ENCODE peak calls at places on chromosomes 1 and 21, in four cellular contexts. D, O, G and V are unnamed samples.
A peak's percentile ranks its signal among the peaks of the same experiment; 100 is the strongest.

GRCh38 chr1:63987014-63987630 is 213.3 kb downstream of the ROR1 start:
- DNase-seq in O (no peak), G (no peak), D (no peak), V (no peak)

GRCh38 chr1:74180490-74180889 is 17.5 kb downstream of the LRRIQ3 start:
- DNase-seq in D (no peak), G (no peak), O (no peak), V (no peak)

GRCh38 chr1:53295746-53296722 is 31.8 kb downstream of the LRP8 start:
- DNase-seq in O (no peak), D (no peak), G (no peak), V (no peak)

GRCh38 chr1:205915354-205915990 is 27.8 kb downstream of the SLC26A9 start:
- DNase-seq in G (no peak), O (no peak), D (no peak), V (no peak)

GRCh38 chr1:201773764-201774163 is 55.2 kb upstream of the IPO9 start:
- DNase-seq in O (no peak), D (no peak), G (no peak), V (no peak)

GRCh38 chr1:77511440-77511840 is 171.0 kb downstream of the ZZZ3 start:
- DNase-seq in O (no peak), G (no peak), D (peak; percentile 94), V (no peak)

GRCh38 chr1:33455537-33456301 is 16.7 kb upstream of the ZSCAN20 start:
- DNase-seq in D (peak; percentile 70), G (peak; percentile 47), O (peak; percentile 17), V (peak; percentile 20)

GRCh38 chr1:94599090-94599813 is 57.7 kb upstream of the F3 start:
- DNase-seq in G (no peak), O (no peak), D (no peak), V (no peak)

GRCh38 chr21:45126085-45126687 is 51.8 kb downstream of the ADARB1 start:
- DNase-seq in O (no peak), D (no peak), G (no peak), V (no peak)

GRCh38 chr1:202578001-202578500 is 132.2 kb downstream of the SYT2 start:
- DNase-seq in G (no peak), D (no peak), O (no peak), V (no peak)

GRCh38 chr1:55337801-55338447 is 122.8 kb upstream of the USP24 start:
- DNase-seq in G (peak; percentile 44), O (no peak), D (peak; percentile 15), V (no peak)

GRCh38 chr1:154524881-154525280 is 22.7 kb upstream of the SHE start:
- DNase-seq in O (no peak), D (no peak), G (no peak), V (no peak)

GRCh38 chr1:160716013-160716412 is 4.4 kb upstream of the CD48 start:
- DNase-seq in O (no peak), D (no peak), G (no peak), V (no peak)

GRCh38 chr1:150550222-150551048 is 1.2 kb downstream of the ADAMTSL4 start:
- DNase-seq in G (no peak), O (no peak), D (no peak), V (no peak)

GRCh38 chr1:156692958-156693857 is 12.2 kb downstream of the CRABP2 start:
- DNase-seq in D (no peak), O (no peak), G (no peak), V (no peak)

GRCh38 chr1:171715813-171716251 is 26.0 kb downstream of the VAMP4 start:
- DNase-seq in O (no peak), D (no peak), G (no peak), V (no peak)

GRCh38 chr1:4728319-4729107 is 74.1 kb downstream of the AJAP1 start:
- DNase-seq in D (no peak), O (no peak), G (no peak), V (no peak)

GRCh38 chr1:153789478-153790148 is 14.4 kb downstream of the SLC27A3 start:
- DNase-seq in G (no peak), O (no peak), D (no peak), V (no peak)

GRCh38 chr1:61287734-61288133 is 205.4 kb downstream of the NFIA start:
- DNase-seq in G (no peak), D (peak; percentile 28), O (no peak), V (no peak)

GRCh38 chr1:199665371-199665770 is 362.1 kb upstream of the NR5A2 start:
- DNase-seq in G (no peak), D (no peak), O (no peak), V (no peak)

GRCh38 chr1:51948491-51948915 is 42.0 kb downstream of the RAB3B start:
- DNase-seq in G (no peak), D (no peak), O (no peak), V (no peak)

GRCh38 chr1:6096243-6097116 is 50.8 kb downstream of the KCNAB2 start:
- DNase-seq in G (no peak), D (no peak), O (no peak), V (no peak)

GRCh38 chr1:92842082-92843045 is 10.5 kb downstream of the RPL5 start:
- DNase-seq in G (no peak), D (no peak), O (no peak), V (no peak)

GRCh38 chr1:41353744-41354143 is 7.5 kb upstream of the FOXO6 start:
- DNase-seq in G (no peak), O (no peak), D (no peak), V (no peak)

GRCh38 chr1:160282807-160283206 is 2.1 kb downstream of the PEX19 start:
- DNase-seq in O (no peak), D (no peak), G (no peak), V (no peak)

GRCh38 chr21:29232601-29233541 is 65.9 kb upstream of the BACH1 start:
- DNase-seq in O (no peak), G (no peak), D (peak; percentile 59), V (no peak)

GRCh38 chr1:61746768-61747167 is 4.5 kb downstream of the PATJ start:
- DNase-seq in O (no peak), G (no peak), D (no peak), V (no peak)

GRCh38 chr1:75712306-75712705 is 12.2 kb upstream of the ACADM start:
- DNase-seq in D (no peak), G (no peak), O (no peak), V (no peak)

GRCh38 chr1:241464985-241465384 is 54.6 kb downstream of the FH start:
- DNase-seq in D (no peak), G (no peak), O (no peak), V (no peak)